ENCODE peak calls at places on chromosomes 6 and 20, in seven cellular contexts. Q is SK-N-SH, R is HL-60, C is GM23338, N is prostate gland, D is spleen, M is H1. L is an unnamed sample.

GRCh38 chr6:24408719-24409410 is 6.1 kb downstream of the MRS2 start:
- DNase-seq in Q (no peak), R (no peak), C (no peak), N (no peak), D (no peak), M (no peak), L (peak)

GRCh38 chr6:168901076-168901475 is 352.6 kb downstream of the THBS2 start:
- DNase-seq in Q (no peak), R (no peak), C (no peak), N (no peak), D (no peak), M (no peak), L (no peak)

GRCh38 chr20:8385247-8385646 is 253.2 kb downstream of the PLCB1 start:
- DNase-seq in Q (no peak), R (no peak), C (peak), N (no peak), D (no peak), M (no peak), L (no peak)

GRCh38 chr6:56483929-56484328 is 158.8 kb downstream of the DST start:
- DNase-seq in Q (no peak), R (no peak), C (no peak), N (no peak), D (no peak), M (no peak), L (no peak)

GRCh38 chr6:139736507-139736906 is 362.1 kb upstream of the CITED2 start:
- DNase-seq in Q (no peak), R (peak), C (no peak), N (no peak), D (no peak), M (no peak), L (no peak)

GRCh38 chr20:45378191-45378590 is at the start of gene TP53TG5:
- DNase-seq in Q (no peak), R (no peak), C (no peak), N (no peak), D (no peak), M (no peak), L (no peak)

GRCh38 chr6:29506446-29507067 is 18.8 kb upstream of the MAS1L start:
- DNase-seq in Q (no peak), R (no peak), C (no peak), N (no peak), D (no peak), M (no peak), L (no peak)

GRCh38 chr20:13101701-13102100 is 92.9 kb downstream of the SPTLC3 start:
- DNase-seq in Q (no peak), R (no peak), C (no peak), N (no peak), D (no peak), M (no peak), L (no peak)

GRCh38 chr6:159979136-159979874 is 10.4 kb downstream of the IGF2R start:
- DNase-seq in Q (no peak), R (peak), C (no peak), N (no peak), D (peak), M (no peak), L (no peak)

GRCh38 chr20:59993736-59994484 is 35.7 kb downstream of the CDH26 start:
- DNase-seq in Q (no peak), R (no peak), C (peak), N (no peak), D (no peak), M (no peak), L (no peak)

DNA sequence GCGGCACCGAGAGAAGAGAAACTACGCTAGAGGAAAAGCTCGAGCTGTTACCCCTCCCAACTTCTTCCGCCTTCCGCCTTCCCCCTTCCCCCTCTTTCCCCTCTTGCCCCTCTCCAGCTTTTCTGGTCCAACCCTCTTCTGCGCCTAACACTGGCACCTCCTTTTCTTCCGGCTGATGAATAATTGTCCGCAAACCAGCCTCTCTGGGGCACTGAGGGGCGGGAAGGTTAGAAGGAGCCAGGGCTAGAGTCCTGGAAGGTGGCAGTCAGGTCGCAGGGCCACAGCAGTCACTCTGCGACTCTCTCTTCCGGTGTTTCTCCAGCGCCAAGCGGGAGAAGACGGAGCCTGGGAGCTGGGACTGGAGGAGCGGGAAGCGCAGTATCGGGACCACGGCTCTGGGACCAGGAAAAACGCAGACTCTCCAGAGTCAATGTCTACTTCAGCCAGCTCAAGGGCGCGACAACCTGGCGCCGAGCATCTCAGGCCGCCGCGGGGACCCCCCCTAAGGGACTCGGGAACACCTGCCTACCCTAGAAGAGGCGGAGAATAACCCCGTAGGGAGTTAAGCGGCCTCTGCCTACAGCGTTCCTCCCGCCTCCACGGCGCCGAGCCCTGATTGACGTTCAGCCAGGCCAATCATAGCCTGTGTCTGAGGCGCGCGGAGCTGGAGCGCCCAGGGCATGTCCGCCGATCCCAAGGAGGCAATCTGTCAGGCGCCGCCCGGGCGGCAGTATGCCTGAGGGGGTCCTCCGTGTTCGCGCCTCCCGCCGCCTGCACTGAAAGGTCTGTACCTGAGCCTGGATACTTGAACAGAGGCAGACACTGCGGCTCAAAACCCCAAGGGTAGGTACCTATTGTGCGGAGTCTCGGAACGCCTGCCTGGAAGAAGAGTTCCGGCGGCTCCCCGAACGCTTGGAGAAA is 40.4 kb downstream of the PSMB9 start:
- DNase-seq in Q (peak), R (peak), C (peak), N (peak), D (peak), M (peak), L (peak)
- TF ChIP-seq POLR2AphosphoS5 in Q (peak), R (peak), C (peak), N (peak), D (peak), M (no peak), L (peak)

GRCh38 chr20:47606414-47607207 is 104.9 kb downstream of the NCOA3 start:
- DNase-seq in Q (no peak), R (no peak), C (no peak), N (no peak), D (no peak), M (no peak), L (no peak)
- TF ChIP-seq POLR2AphosphoS5 in Q (no peak), R (no peak), C (no peak), N (no peak), D (no peak), M (no peak), L (no peak)

DNA sequence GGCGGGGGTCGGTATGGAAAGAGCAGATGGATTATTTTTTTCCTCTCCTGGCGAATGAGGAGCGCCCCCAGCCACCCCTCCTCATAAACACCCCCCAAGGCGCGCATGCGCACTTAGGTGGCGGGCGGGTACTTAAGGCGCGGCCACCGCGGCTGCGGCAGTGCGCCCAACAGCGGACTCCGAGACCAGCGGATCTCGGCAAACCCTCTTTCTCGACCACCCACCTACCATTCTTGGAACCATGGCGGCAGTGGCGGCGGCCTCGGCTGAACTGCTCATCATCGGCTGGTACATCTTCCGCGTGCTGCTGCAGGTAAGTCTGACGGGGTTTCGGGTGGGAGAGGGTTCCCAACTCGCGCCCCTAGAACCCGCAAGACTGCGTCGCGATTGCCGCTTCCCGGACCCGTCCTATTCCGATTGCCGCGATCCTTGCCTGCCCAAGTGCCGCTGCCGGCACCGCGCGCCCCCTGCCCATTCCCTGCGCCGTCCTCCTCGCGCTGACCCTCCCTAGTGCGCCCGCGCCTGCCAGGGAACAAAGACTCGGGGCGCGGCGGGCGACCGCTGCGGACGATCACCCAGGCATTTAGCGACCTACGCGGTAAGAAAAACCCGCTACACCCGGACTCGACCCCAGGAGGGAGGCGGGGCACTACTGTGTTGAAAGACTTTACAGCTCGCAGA is at the start of gene NNAT:
- DNase-seq in Q (peak), R (no peak), C (no peak), N (no peak), D (no peak), M (no peak), L (no peak)
- TF ChIP-seq POLR2AphosphoS5 in Q (peak), R (no peak), C (no peak), N (no peak), D (no peak), M (peak), L (no peak)

GRCh38 chr6:46440133-46440532 is 51.1 kb downstream of the RCAN2 start:
- DNase-seq in Q (no peak), R (no peak), C (no peak), N (no peak), D (no peak), M (no peak), L (no peak)
- TF ChIP-seq POLR2AphosphoS5 in Q (no peak), R (no peak), C (no peak), N (no peak), D (no peak), M (no peak), L (no peak)

DNA sequence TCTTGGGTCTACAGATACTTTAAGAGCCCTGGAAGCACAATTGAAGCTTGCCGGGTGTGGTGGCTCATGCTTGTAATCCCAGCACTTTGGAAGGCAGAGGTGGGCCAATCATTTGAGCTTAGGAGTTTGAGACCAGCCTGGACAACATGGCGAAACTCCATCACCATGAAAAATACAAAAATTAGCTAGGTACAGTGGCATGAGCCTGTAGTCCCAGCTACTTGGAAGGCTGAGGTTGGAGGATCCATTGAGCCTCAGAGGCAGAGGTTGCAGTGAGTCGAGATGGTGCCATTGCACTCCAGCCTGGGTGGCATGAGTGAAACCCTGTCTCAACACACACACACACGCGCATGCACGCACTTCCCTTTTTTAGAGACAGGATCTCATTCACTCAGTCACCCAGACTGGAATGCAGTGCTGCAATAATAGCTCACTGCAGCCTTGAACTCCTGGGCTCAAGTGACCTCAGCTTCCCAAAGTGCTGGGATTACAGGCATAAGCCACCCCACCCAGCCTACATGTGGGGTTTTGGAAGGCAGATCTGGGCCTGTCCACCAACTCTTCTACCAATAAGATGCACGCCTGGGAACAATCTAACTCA is 182.5 kb upstream of the JARID2 start:
- DNase-seq in Q (no peak), R (peak), C (no peak), N (no peak), D (peak), M (no peak), L (no peak)
- TF ChIP-seq POLR2AphosphoS5 in Q (no peak), R (peak), C (no peak), N (no peak), D (peak), M (no peak), L (no peak)

GRCh38 chr20:32582659-32583580 is 2.2 kb downstream of the NOL4L start:
- DNase-seq in Q (peak), R (peak), C (peak), N (no peak), D (peak), M (no peak), L (no peak)
- TF ChIP-seq POLR2AphosphoS5 in Q (no peak), R (no peak), C (no peak), N (no peak), D (no peak), M (no peak), L (no peak)

DNA sequence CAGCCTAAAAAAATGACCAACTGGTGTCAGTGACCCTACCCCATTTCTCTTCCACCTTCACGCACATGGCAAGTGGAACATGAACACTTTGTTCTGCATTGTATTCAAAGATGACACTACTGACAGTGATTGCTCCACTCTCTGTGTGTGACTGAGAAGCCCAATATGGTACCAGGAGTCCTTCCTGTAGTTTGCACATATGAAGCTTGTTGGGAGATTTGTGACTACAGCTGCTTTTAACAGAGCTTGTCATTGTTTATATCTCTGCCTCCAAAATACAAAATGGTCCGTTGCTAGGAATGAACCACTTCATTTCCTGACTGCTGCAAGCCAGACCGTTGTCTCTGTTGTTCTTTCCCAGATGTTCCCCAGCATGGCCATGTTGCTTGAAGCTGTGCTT is 140.3 kb upstream of the TCF21 start:
- DNase-seq in Q (no peak), R (no peak), C (no peak), N (no peak), D (no peak), M (no peak), L (no peak)
- TF ChIP-seq POLR2AphosphoS5 in Q (no peak), R (no peak), C (no peak), N (no peak), D (no peak), M (no peak), L (no peak)

GRCh38 chr6:30612687-30613248 is 4.3 kb downstream of the PPP1R10 start:
- DNase-seq in Q (no peak), R (no peak), C (no peak), N (no peak), D (no peak), M (no peak), L (no peak)
- TF ChIP-seq POLR2AphosphoS5 in Q (peak), R (no peak), C (peak), N (no peak), D (peak), M (peak), L (no peak)

GRCh38 chr20:57342829-57343228 is 8.2 kb upstream of the RAE1 start:
- DNase-seq in Q (no peak), R (no peak), C (no peak), N (no peak), D (no peak), M (no peak), L (no peak)
- TF ChIP-seq POLR2AphosphoS5 in Q (no peak), R (no peak), C (no peak), N (no peak), D (no peak), M (no peak), L (no peak)

L was measured in GM12891.